ENCODE peak calls at places on chromosomes 6 and 20, in four cellular contexts. One of them, this sample, is unnamed.
A peak's percentile ranks its signal among the peaks of the same experiment; 100 is the strongest.

GRCh38 chr6:153043719-153044118 is 41.2 kb upstream of the MTRF1L start:
- DNase-seq in adrenal gland: no peak
- DNase-seq in GM12864: no peak
- DNase-seq in AG04450: no peak
- DNase-seq in this sample: no peak

GRCh38 chr6:89951574-89952360 is 57.5 kb downstream of the GJA10 start:
- DNase-seq in adrenal gland: no peak
- DNase-seq in GM12864: no peak
- DNase-seq in AG04450: no peak
- DNase-seq in this sample: no peak

GRCh38 chr6:88814909-88815308 is 148.5 kb downstream of the RNGTT start:
- DNase-seq in adrenal gland: no peak
- DNase-seq in GM12864: no peak
- DNase-seq in AG04450: no peak
- DNase-seq in this sample: no peak

GRCh38 chr6:110527516-110527915 is 51.1 kb upstream of the SLC22A16 start:
- DNase-seq in adrenal gland: no peak
- DNase-seq in GM12864: no peak
- DNase-seq in AG04450: no peak
- DNase-seq in this sample: no peak

GRCh38 chr20:54122189-54122588 is 51.6 kb downstream of the CYP24A1 start:
- DNase-seq in adrenal gland: no peak
- DNase-seq in GM12864: no peak
- DNase-seq in AG04450: no peak
- DNase-seq in this sample: peak; percentile 97

GRCh38 chr6:41578714-41579610 is 32.8 kb downstream of the FOXP4 start:
- DNase-seq in adrenal gland: no peak
- DNase-seq in GM12864: no peak
- DNase-seq in AG04450: no peak
- DNase-seq in this sample: no peak

GRCh38 chr6:96116674-96117073 is 100.9 kb downstream of the FUT9 start:
- DNase-seq in adrenal gland: no peak
- DNase-seq in GM12864: no peak
- DNase-seq in AG04450: no peak
- DNase-seq in this sample: no peak

GRCh38 chr20:51345601-51346101 is 196.9 kb downstream of the NFATC2 start:
- DNase-seq in adrenal gland: no peak
- DNase-seq in GM12864: no peak
- DNase-seq in AG04450: no peak
- DNase-seq in this sample: no peak

GRCh38 chr6:43740961-43741764 is 28.8 kb upstream of the VEGFA start:
- DNase-seq in adrenal gland: no peak
- DNase-seq in GM12864: no peak
- DNase-seq in AG04450: no peak
- DNase-seq in this sample: no peak

DNA sequence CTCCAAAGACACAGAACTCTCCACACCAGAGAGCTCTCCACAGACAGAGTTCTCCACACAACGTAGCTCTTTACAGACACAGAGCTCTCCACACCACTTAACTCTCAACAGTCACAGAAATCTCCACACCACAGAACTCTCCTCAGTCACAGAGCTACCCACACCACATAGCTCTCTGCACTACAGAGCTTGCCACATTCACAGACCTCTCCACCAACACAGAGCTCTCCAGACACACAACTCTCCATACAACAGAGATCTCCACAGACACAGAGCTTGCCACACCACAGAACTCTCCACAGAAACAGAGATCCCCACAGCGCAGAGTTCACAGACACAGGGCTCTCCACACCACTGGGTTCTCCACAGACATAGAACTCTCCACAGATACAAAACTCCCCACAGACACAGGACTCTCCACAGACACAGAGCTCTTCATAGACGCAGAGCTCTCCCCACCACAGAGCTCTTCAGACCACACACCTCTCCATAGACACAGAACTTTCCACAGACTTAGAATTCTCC is 52.5 kb downstream of the ERMARD start:
- DNase-seq in adrenal gland: peak; percentile 11
- DNase-seq in GM12864: no peak
- DNase-seq in AG04450: no peak
- DNase-seq in this sample: no peak
- H3K4me3 ChIP-seq in adrenal gland: no peak overlapping the region
- H3K4me3 ChIP-seq in GM12864: no peak overlapping the region
- H3K4me3 ChIP-seq in AG04450: no peak overlapping the region
- H3K4me3 ChIP-seq in this sample: no peak overlapping the region

DNA sequence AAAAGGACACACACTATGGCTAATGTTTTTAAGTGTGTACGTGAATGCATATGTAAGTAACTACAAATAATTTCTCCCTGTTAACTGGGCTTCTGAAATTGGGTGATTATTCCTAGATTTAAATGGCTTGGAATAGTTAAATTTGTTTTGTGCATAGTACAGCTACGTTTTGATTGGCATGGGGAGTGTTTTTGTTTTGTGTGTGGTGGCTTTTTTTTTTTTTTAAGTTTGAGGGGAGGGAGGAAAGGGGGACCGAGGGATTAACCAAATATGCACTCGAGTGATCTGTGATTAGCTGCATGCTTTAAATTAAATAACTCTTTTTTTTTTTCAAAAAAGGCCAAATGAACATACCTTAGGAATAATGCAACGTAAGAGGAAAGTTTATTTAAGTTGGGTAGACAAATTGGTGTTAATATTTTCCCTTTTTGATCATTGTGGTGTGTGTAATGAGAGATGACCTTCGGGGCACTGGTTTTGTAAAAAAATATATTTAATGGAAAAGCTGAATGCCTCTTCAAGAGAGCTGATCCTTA is 1.4 kb downstream of the JARID2 start:
- DNase-seq in adrenal gland: no peak
- DNase-seq in GM12864: no peak
- DNase-seq in AG04450: no peak
- DNase-seq in this sample: no peak
- H3K4me3 ChIP-seq in adrenal gland: peak overlapping the region; percentile 49
- H3K4me3 ChIP-seq in GM12864: peak overlapping the region; percentile 78
- H3K4me3 ChIP-seq in AG04450: peak overlapping the region; percentile 94
- H3K4me3 ChIP-seq in this sample: peak overlapping the region; percentile 74

DNA sequence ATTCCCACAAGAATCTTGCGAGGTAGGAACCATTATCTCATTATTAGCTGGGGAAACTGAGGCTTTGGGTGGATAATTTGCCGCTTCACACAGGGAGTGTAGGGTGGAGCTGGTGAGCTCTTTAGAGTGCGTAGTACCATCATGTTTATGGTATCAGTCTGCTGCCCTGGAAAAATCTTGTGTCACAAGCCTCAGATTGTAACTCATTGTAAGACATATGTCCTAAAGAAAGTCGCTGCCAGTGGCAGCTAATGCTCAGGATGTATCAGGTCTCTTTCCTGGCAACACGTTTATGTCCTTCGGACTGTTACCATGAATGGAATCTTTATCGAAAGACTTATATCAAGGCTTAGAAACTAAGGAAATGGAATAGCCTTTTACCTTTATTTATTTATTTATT is 1.9 kb downstream of the ZFAND3 start:
- DNase-seq in adrenal gland: no peak
- DNase-seq in GM12864: no peak
- DNase-seq in AG04450: no peak
- DNase-seq in this sample: no peak
- H3K4me3 ChIP-seq in adrenal gland: no peak overlapping the region
- H3K4me3 ChIP-seq in GM12864: peak overlapping the region; percentile 93
- H3K4me3 ChIP-seq in AG04450: peak overlapping the region; percentile 88
- H3K4me3 ChIP-seq in this sample: peak overlapping the region; percentile 85

DNA sequence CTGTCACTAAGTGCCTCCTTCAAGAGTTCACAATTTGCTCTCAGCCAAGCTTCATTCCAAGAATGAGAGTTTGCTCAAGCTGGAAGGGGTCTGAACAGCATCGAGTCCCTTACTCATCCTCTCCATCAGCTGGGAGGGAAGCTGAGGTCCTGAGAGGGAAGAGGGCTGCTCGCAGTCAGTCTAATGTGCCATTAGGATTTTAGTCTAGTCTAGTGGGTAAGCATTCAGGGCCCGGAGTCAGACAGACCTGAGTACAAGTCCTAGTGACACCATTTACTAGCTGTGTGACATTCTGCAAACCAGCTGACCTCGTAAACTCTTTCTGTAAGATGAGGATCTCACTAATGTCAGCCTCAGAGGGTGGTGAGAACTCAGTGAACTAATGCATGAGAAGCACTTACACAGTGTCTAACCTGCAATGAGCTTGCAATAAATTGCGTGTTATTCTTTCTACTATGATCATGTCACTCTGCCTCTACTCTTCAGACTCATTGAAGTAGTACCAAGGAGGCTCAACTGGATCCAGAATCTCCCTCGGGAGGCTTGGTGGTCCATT is 41.2 kb upstream of the ZNF831 start:
- DNase-seq in adrenal gland: no peak
- DNase-seq in GM12864: no peak
- DNase-seq in AG04450: no peak
- DNase-seq in this sample: no peak
- H3K4me3 ChIP-seq in adrenal gland: no peak overlapping the region
- H3K4me3 ChIP-seq in GM12864: no peak overlapping the region
- H3K4me3 ChIP-seq in AG04450: no peak overlapping the region
- H3K4me3 ChIP-seq in this sample: no peak overlapping the region

GRCh38 chr6:7146079-7146828 is 38.5 kb downstream of the RREB1 start:
- DNase-seq in adrenal gland: no peak
- DNase-seq in GM12864: no peak
- DNase-seq in AG04450: no peak
- DNase-seq in this sample: no peak
- H3K4me3 ChIP-seq in adrenal gland: no peak overlapping the region
- H3K4me3 ChIP-seq in GM12864: peak overlapping the region; percentile 35
- H3K4me3 ChIP-seq in AG04450: peak overlapping the region; percentile 12
- H3K4me3 ChIP-seq in this sample: no peak overlapping the region

GRCh38 chr6:113630738-113631535 is 226.2 kb upstream of the MARCKS start:
- DNase-seq in adrenal gland: peak; percentile 52
- DNase-seq in GM12864: peak; percentile 94
- DNase-seq in AG04450: no peak
- DNase-seq in this sample: no peak
- H3K4me3 ChIP-seq in adrenal gland: no peak overlapping the region
- H3K4me3 ChIP-seq in GM12864: peak overlapping the region; percentile 54
- H3K4me3 ChIP-seq in AG04450: no peak overlapping the region
- H3K4me3 ChIP-seq in this sample: no peak overlapping the region